ENCODE peak calls at places on chromosomes 13 and 19, in nine cellular contexts. N is transverse colon, X is spleen, D is breast epithelium, K is SK-N-SH, R is GM23338, P is K562, E is stomach, B is vagina. S is an unnamed sample.

GRCh38 chr13:72656357-72656756 is 71.1 kb downstream of the MZT1 start:
- DNase-seq in N (no peak), X (no peak), D (no peak), K (no peak), R (no peak), P (no peak), E (no peak), B (no peak), S (no peak)

GRCh38 chr13:49584771-49585182 is 581 bp downstream of the RCBTB1 start:
- DNase-seq in N (no peak), X (no peak), D (no peak), K (no peak), R (peak; percentile 31), P (no peak), E (no peak), B (no peak), S (no peak)

GRCh38 chr13:27792393-27793218 is at the start of gene GSX1:
- DNase-seq in N (peak; percentile 52), X (peak; percentile 81), D (no peak), K (no peak), R (peak; percentile 95), P (peak; percentile 20), E (peak; percentile 72), B (no peak), S (no peak)

GRCh38 chr19:36939153-36939552 is 23.0 kb downstream of the ZNF568 start:
- DNase-seq in N (no peak), X (no peak), D (no peak), K (peak; percentile 17), R (peak; percentile 52), P (no peak), E (no peak), B (no peak), S (no peak)

GRCh38 chr13:95275322-95276118 is 25.7 kb downstream of the ABCC4 start:
- DNase-seq in N (no peak), X (no peak), D (no peak), K (no peak), R (no peak), P (no peak), E (peak; percentile 34), B (no peak), S (no peak)

GRCh38 chr19:40416918-40417713 is 3.9 kb upstream of the PRX start:
- DNase-seq in N (peak; percentile 60), X (peak; percentile 85), D (no peak), K (no peak), R (no peak), P (peak; percentile 61), E (peak; percentile 44), B (peak; percentile 95), S (no peak)

GRCh38 chr19:14315433-14315832 is 65.8 kb upstream of the ADGRE5 start:
- DNase-seq in N (no peak), X (no peak), D (no peak), K (peak; percentile 62), R (no peak), P (no peak), E (no peak), B (no peak), S (no peak)

GRCh38 chr19:50877338-50877737 is 4.1 kb downstream of the KLK2 start:
- DNase-seq in N (peak; percentile 39), X (no peak), D (no peak), K (no peak), R (peak; percentile 27), P (no peak), E (no peak), B (no peak), S (no peak)

GRCh38 chr13:40145139-40145538 is 489.7 kb downstream of the COG6 start:
- DNase-seq in N (no peak), X (no peak), D (no peak), K (no peak), R (no peak), P (no peak), E (no peak), B (no peak), S (no peak)

GRCh38 chr19:19428746-19429145 is 23.3 kb downstream of the GATAD2A start:
- DNase-seq in N (no peak), X (no peak), D (no peak), K (no peak), R (no peak), P (no peak), E (no peak), B (no peak), S (no peak)

GRCh38 chr19:31699421-31699820 is 350.2 kb upstream of the TSHZ3 start:
- DNase-seq in N (no peak), X (no peak), D (no peak), K (no peak), R (no peak), P (no peak), E (no peak), B (no peak), S (no peak)

GRCh38 chr19:46202872-46203860 is 26.4 kb upstream of the IGFL1 start:
- DNase-seq in N (no peak), X (no peak), D (no peak), K (no peak), R (no peak), P (no peak), E (no peak), B (no peak), S (no peak)

GRCh38 chr19:49663224-49663623 is 2.4 kb downstream of the IRF3 start:
- DNase-seq in N (no peak), X (no peak), D (no peak), K (no peak), R (no peak), P (no peak), E (no peak), B (no peak), S (no peak)

GRCh38 chr19:49664171-49665070 is 1.2 kb downstream of the IRF3 start:
- DNase-seq in N (peak; percentile 94), X (peak; percentile 97), D (peak; percentile 93), K (peak; percentile 95), R (peak; percentile 98), P (peak; percentile 85), E (peak; percentile 93), B (no peak), S (peak; percentile 95)

GRCh38 chr19:49666120-49666444 is 349 bp downstream of the BCL2L12 start:
- DNase-seq in N (no peak), X (no peak), D (no peak), K (no peak), R (peak; percentile 88), P (no peak), E (no peak), B (no peak), S (no peak)

GRCh38 chr19:49667473-49667872 is 1.7 kb downstream of the BCL2L12 start:
- DNase-seq in N (no peak), X (no peak), D (no peak), K (no peak), R (no peak), P (no peak), E (no peak), B (no peak), S (no peak)

DNA sequence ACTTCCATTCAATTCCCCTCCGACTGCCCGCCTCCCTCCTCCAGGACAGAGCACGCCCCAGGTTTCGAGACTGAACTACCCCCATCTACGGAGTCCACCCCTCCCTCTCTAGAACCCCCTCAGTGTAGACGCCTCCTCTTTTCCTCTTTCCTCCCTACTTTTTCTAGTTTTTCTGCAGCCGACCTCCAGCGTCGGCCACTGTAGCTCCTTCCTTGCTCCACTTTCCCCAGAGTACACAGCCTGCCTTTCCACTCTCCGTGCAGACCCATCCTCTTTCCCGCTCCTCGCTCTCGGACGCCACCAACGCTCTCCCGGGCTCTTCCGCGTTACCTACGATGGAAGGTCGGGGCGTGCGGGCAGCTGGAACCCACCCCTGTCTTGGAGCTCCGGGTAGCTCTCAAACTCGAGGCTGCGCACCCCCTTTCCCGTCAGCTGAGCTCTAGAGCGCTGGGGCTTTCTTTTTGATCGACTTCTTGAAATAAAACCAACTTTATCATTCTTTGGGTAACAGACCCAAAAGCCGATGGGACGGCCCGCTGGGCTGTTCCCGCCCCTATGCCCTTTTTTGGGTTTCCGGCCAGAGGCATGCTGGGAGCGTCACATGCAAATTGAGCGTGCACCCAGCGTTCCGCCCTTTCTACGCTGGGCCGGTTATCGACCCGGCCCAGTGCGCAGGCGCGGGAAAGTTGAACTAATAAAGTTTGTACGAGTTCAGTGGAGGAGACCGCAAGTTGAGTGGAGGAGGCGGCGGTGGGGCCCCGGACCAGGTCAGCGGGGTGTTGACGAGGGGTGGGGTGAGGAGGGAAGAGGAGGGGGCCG is at the start of the genes BCL2L12 and IRF3:
- DNase-seq in N (peak; percentile 99), X (peak; percentile 99), D (peak; percentile 97), K (peak; percentile 95), R (peak; percentile 98), P (peak; percentile 85), E (peak; percentile 99), B (peak; percentile 98), S (peak; percentile 99)
- TF ChIP-seq POLR2AphosphoS5 in N (peak; percentile 80), X (peak; percentile 92), D (peak; percentile 80), K (peak; percentile 80), R (peak; percentile 67), P (peak; percentile 89), E (peak; percentile 93), B (peak; percentile 99), S (no peak)

GRCh38 chr19:49116544-49116943 is 2.4 kb downstream of the LIN7B start:
- DNase-seq in N (no peak), X (no peak), D (no peak), K (no peak), R (no peak), P (no peak), E (peak; percentile 40), B (no peak), S (no peak)
- H3K4me1 ChIP-seq in N (peaks cover 19% of the 10 kb centered on the region), X (peaks cover 65% of the 10 kb centered on the region), D (peaks cover 15% of the 10 kb centered on the region), K (peaks cover 5% of the 10 kb centered on the region), R (peaks cover 8% of the 10 kb centered on the region), P (peaks cover 40% of the 10 kb centered on the region), E (peaks cover 48% of the 10 kb centered on the region), B (peaks cover 42% of the 10 kb centered on the region), S (peaks cover 55% of the 10 kb centered on the region)

GRCh38 chr19:30280018-30280417 is 92.2 kb upstream of the ZNF536 start:
- DNase-seq in N (no peak), X (no peak), D (no peak), K (no peak), R (no peak), P (no peak), E (no peak), B (no peak), S (no peak)
- H3K27me3 ChIP-seq in N (peaks cover 4% of the 10 kb centered on the region), X (no peaks in the 10 kb centered on the region), D (peaks cover 52% of the 10 kb centered on the region), K (no peaks in the 10 kb centered on the region), R (no peaks in the 10 kb centered on the region), P (peaks cover 36% of the 10 kb centered on the region), E (no peaks in the 10 kb centered on the region), B (no peaks in the 10 kb centered on the region), S (peaks cover 37% of the 10 kb centered on the region)

GRCh38 chr13:77831870-77832269 is 86.8 kb downstream of the EDNRB start:
- DNase-seq in N (no peak), X (no peak), D (no peak), K (no peak), R (no peak), P (no peak), E (no peak), B (no peak), S (no peak)

GRCh38 chr13:77832339-77833100 is 86.1 kb downstream of the EDNRB start:
- DNase-seq in N (no peak), X (no peak), D (no peak), K (no peak), R (no peak), P (no peak), E (no peak), B (no peak), S (no peak)

GRCh38 chr13:77829963-77830362 is 88.7 kb downstream of the EDNRB start:
- DNase-seq in N (no peak), X (no peak), D (no peak), K (no peak), R (no peak), P (no peak), E (no peak), B (no peak), S (no peak)

GRCh38 chr13:77836423-77836822 is 82.2 kb downstream of the EDNRB start:
- DNase-seq in N (no peak), X (no peak), D (no peak), K (no peak), R (no peak), P (no peak), E (no peak), B (no peak), S (no peak)

GRCh38 chr13:77833331-77833863 is 85.2 kb downstream of the EDNRB start:
- DNase-seq in N (no peak), X (no peak), D (no peak), K (no peak), R (no peak), P (no peak), E (no peak), B (no peak), S (no peak)
- TF ChIP-seq POLR2AphosphoS5 in N (peak; percentile 39), X (no peak), D (no peak), K (no peak), R (no peak), P (no peak), E (peak; percentile 72), B (no peak), S (no peak)